ENCODE peak calls at places on chromosomes 2 and 18, in four cellular contexts. G is effector memory CD4-positive, alpha-beta T cell; B is foreskin fibroblast; A is fibroblast of lung. K is an unnamed sample.

GRCh38 chr18:22040527-22040926 is 128.9 kb upstream of the GATA6 start:
- DNase-seq in G (no peak), B (no peak), A (no peak), K (no peak)

GRCh38 chr2:66577331-66578041 is 142.6 kb downstream of the MEIS1 start:
- DNase-seq in G (no peak), B (peak; percentile 42), A (peak; percentile 72), K (no peak)

GRCh38 chr2:178542569-178542968 is 62.3 kb downstream of the PLEKHA3 start:
- DNase-seq in G (no peak), B (no peak), A (no peak), K (no peak)

GRCh38 chr2:47655563-47655880 is 127.4 kb upstream of the MSH6 start:
- DNase-seq in G (no peak), B (no peak), A (no peak), K (no peak)

GRCh38 chr18:41666251-41666650 is 288.8 kb upstream of the PIK3C3 start:
- DNase-seq in G (no peak), B (no peak), A (no peak), K (peak; percentile 77)

GRCh38 chr2:190327995-190328394 is 8.4 kb upstream of the HIBCH start:
- DNase-seq in G (no peak), B (no peak), A (no peak), K (no peak)

GRCh38 chr18:77617681-77618080 is 368.0 kb downstream of the GALR1 start:
- DNase-seq in G (no peak), B (no peak), A (no peak), K (no peak)

GRCh38 chr2:193141-193552 is 70.7 kb downstream of the SH3YL1 start:
- DNase-seq in G (no peak), B (peak; percentile 20), A (peak; percentile 59), K (no peak)

DNA sequence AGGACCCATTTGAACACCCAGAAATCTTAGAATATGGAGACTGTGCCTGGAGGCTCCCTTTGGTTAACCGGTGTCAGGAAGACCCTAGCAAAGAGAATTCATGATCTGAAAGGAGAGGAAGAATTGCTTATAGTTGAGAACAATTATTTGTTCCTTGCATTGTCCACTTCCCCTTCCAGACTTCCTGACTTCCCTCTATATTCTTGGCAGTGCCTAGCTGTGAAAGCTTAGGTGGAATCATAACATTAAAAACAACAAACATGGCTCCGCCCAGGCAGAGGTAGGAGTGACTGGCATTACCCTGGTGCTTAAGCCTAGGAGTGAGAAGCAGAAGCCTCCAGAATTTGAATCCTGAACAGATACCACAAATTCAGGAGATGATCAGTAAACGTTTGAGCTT is 1.9 kb downstream of the TTL start:
- DNase-seq in G (no peak), B (no peak), A (no peak), K (no peak)
- H3K4me3 ChIP-seq in G (no peak overlapping the region), B (peak overlapping the region; percentile 79), A (peak overlapping the region; percentile 88), K (no peak overlapping the region)

DNA sequence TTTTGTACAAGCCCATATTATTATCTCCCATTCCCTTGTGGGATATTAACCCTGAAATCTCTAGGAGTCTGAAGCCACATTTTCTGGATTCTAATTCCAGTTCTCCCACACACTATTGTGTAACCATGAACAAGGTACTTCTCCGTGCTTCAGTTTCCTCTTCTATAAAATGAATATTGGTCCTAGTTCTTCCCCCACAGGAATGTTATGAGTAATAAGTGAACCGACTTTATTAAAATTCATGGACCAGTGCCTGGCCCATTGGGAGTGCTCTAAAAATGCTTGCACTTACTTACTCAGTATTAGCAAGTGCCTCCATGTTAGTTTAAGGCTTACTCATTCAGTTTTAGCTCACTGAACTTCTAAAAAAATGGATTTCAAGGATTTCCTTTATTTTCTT is 1.4 kb upstream of the ACMSD start:
- DNase-seq in G (no peak), B (peak; percentile 89), A (peak; percentile 67), K (no peak)
- H3K4me3 ChIP-seq in G (no peak overlapping the region), B (no peak overlapping the region), A (no peak overlapping the region), K (no peak overlapping the region)

GRCh38 chr2:72011356-72011661 is 136.4 kb downstream of the CYP26B1 start:
- DNase-seq in G (no peak), B (no peak), A (no peak), K (no peak)

GRCh38 chr2:72013726-72014125 is 133.9 kb downstream of the CYP26B1 start:
- DNase-seq in G (no peak), B (no peak), A (no peak), K (no peak)

GRCh38 chr2:72011791-72012190 is 135.9 kb downstream of the CYP26B1 start:
- DNase-seq in G (no peak), B (no peak), A (no peak), K (no peak)

GRCh38 chr2:72014871-72015270 is 132.8 kb downstream of the CYP26B1 start:
- DNase-seq in G (no peak), B (no peak), A (no peak), K (no peak)

DNA sequence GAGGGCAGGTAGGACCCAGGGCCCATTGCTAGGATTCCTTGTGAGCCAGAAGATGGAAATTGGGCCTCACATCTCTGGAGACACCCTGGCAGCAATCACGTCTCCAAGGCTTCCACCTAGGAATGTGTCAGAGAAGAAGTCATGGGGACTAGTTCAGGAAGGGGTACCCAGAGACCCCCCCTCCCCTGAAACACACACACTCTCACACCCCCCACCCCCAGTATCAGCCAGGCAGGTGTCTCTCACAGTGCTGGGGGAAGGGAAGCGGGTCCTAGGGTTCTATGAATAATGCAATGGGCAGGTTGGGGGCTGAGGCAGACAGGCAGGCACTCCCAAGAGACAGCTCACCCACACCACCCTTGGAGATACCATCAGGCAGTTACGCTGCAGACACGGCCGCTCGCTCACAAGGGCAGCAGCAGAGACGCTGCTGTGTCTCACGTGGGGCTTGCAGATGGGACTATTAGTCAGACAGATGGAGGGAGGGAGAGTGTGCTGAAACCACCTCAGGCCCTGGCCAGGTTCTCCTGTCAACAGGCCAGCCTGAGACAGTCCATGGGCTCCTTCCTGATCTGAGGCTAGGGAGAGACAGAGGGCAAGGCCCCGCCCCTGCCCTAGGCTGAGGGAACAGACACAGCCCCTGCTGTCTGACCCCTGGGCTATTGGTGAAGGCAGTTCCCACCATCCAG is 134.6 kb downstream of the CYP26B1 start:
- DNase-seq in G (no peak), B (no peak), A (no peak), K (no peak)
- H3K4me3 ChIP-seq in G (no peak overlapping the region), B (no peak overlapping the region), A (no peak overlapping the region), K (no peak overlapping the region)

DNA sequence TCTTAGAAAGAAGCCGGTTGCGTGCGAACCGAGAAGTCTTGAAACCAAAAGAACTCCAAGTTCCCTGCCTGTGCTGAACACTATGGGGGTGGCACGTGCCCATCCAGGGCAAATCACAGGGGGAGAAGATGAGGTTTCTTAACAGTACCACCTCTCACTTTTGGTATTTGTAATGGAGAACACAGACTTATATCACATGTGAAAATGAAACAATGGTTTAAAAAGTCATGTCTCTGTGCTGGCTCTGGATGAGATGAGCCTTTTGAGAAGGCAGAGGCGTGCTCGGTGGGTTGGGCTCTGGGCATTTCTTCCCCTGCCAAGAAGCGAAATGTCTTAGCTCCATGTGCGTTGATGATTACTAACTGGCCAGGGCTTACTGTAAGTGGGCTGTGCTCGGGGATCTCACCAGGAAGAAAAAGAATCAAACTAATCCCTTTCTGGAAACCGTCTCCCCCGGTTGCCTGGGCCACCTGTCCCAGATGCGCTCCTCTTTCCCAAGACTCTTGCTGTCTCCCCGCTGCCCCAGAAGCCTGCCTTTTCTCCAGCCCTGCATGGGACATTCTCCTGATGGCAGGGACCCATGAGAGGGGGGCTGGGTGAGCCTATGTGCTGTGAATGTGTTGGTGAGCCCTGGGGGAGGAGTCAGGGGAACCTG is 252.9 kb downstream of the PRKCE start:
- DNase-seq in G (no peak), B (peak; percentile 79), A (no peak), K (no peak)
- H3K4me3 ChIP-seq in G (no peak overlapping the region), B (no peak overlapping the region), A (no peak overlapping the region), K (no peak overlapping the region)

DNA sequence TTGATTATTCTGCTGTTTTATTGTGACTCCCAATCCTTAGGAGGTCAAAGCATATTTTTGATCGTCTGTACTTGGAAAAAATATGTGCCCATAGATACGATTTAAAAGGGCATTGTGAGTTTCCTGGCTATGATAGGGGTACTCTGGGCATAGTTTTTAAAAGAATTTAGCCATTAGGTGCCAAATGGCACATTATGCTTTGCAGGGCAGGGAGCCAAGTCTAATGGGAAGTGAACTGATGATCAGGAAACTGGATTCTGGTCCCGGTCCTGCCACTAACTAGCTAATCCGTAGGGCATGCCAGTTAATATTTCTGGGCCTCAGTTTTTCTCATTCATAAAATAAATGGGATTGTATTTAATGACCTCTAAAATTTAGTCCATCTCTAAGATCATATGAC is 189.3 kb downstream of the LTBP1 start:
- DNase-seq in G (no peak), B (no peak), A (peak; percentile 63), K (no peak)
- H3K4me3 ChIP-seq in G (no peak overlapping the region), B (peak overlapping the region; percentile 66), A (peak overlapping the region; percentile 95), K (no peak overlapping the region)

DNA sequence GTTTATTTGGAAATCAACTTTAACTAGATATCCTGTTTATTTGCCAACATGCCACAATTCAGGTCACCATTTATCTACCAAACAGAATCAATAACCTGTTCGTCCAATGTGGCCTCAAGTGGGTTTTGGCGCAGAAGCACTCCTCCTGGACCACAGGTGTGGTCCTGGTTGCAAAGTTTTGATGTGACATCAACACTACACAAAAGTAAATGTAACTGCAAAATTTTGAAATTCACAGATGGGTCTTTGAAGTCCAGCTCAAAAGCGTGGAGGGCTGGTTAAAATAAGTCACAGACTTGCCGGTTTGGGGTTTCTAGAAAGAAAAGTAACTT is 474 bp upstream of the GCA start:
- DNase-seq in G (no peak), B (no peak), A (no peak), K (no peak)
- H3K4me3 ChIP-seq in G (peak overlapping the region; percentile 72), B (peak overlapping the region; percentile 79), A (peak overlapping the region; percentile 76), K (peak overlapping the region; percentile 84)

K was measured in LNCaP clone FGC.